ENCODE peak calls at places on chromosomes 3 and 15, in six cellular contexts. N is neural progenitor cell, G is Calu3, I is endothelial cell, T is omental fat pad, U is HFFc6. Z is an unnamed sample.
A peak's percentile ranks its signal among the peaks of the same experiment; 100 is the strongest.

GRCh38 chr3:127484601-127485388 is 105.7 kb downstream of the TPRA1 start:
- DNase-seq in N (no peak), T (no peak), G (no peak), I (peak; percentile 1), U (peak; percentile 28), Z (no peak)

GRCh38 chr15:51731549-51732267 is 5.7 kb downstream of the LYSMD2 start:
- DNase-seq in T (no peak), I (no peak), U (peak; percentile 22), G (peak; percentile 28), N (no peak), Z (no peak)

GRCh38 chr3:125150525-125151436 is 61.8 kb downstream of the SLC12A8 start:
- DNase-seq in U (peak; percentile 7), I (peak; percentile 65), T (no peak), G (peak; percentile 73), N (peak; percentile 38), Z (no peak)

GRCh38 chr3:185988816-185989175 is 51.0 kb upstream of the TRA2B start:
- DNase-seq in U (no peak), N (no peak), T (no peak), G (no peak), I (no peak), Z (no peak)

GRCh38 chr15:62608369-62608768 is 434.2 kb upstream of the TPM1 start:
- DNase-seq in G (no peak), T (no peak), I (no peak), N (no peak), U (no peak), Z (no peak)

GRCh38 chr3:112734718-112735350 is 93.9 kb upstream of the CCDC80 start:
- DNase-seq in N (peak; percentile 79), G (peak; percentile 78), T (peak; percentile 38), I (peak; percentile 77), U (peak; percentile 44), Z (no peak)

GRCh38 chr15:55526559-55527036 is 18.6 kb upstream of the DNAAF4 start:
- DNase-seq in G (peak; percentile 38), N (peak; percentile 63), I (no peak), T (no peak), U (peak; percentile 20), Z (no peak)

GRCh38 chr3:194555175-194556062 is 68.6 kb upstream of the ATP13A3 start:
- DNase-seq in G (no peak), U (no peak), T (no peak), I (no peak), N (no peak), Z (no peak)

GRCh38 chr3:57192028-57192427 is 7.8 kb downstream of the HESX1 start:
- DNase-seq in T (no peak), I (no peak), U (no peak), N (no peak), G (no peak), Z (no peak)

GRCh38 chr3:99783009-99783573 is 34.6 kb upstream of the CMSS1 start:
- DNase-seq in G (no peak), U (peak; percentile 91), N (no peak), T (no peak), I (no peak), Z (peak; percentile 88)

GRCh38 chr3:12062605-12063004 is 58.4 kb downstream of the SYN2 start:
- DNase-seq in U (no peak), N (no peak), G (no peak), T (no peak), I (no peak), Z (no peak)

GRCh38 chr15:52682776-52683175 is 3.6 kb upstream of the ATOSA start:
- DNase-seq in U (no peak), N (no peak), G (no peak), I (no peak), T (no peak), Z (no peak)

GRCh38 chr3:181711325-181712135 is at the start of gene SOX2:
- DNase-seq in G (peak; percentile 87), U (no peak), T (no peak), N (peak; percentile 98), I (peak; percentile 90), Z (peak; percentile 52)

GRCh38 chr15:69134841-69135240 is 25.6 kb upstream of the GLCE start:
- DNase-seq in U (no peak), G (no peak), I (no peak), N (no peak), T (no peak), Z (no peak)

GRCh38 chr15:69131362-69132215 is 28.8 kb upstream of the GLCE start:
- DNase-seq in T (no peak), G (no peak), I (no peak), U (no peak), N (no peak), Z (no peak)

GRCh38 chr15:69133862-69134519 is 26.4 kb upstream of the GLCE start:
- DNase-seq in U (no peak), I (no peak), G (no peak), T (no peak), N (no peak), Z (no peak)

GRCh38 chr15:69132430-69132829 is 28.0 kb upstream of the GLCE start:
- DNase-seq in U (no peak), T (no peak), N (no peak), G (no peak), I (no peak), Z (no peak)

GRCh38 chr15:69132935-69133861 is 27.2 kb upstream of the GLCE start:
- DNase-seq in N (no peak), T (no peak), G (no peak), I (no peak), U (peak; percentile 24), Z (no peak)
- TF ChIP-seq CTCF in N (no peak), T (no peak), G (no peak), I (no peak), U (no peak), Z (no peak)

GRCh38 chr3:62798000-62798399 is 77.2 kb downstream of the CADPS start:
- DNase-seq in N (no peak), T (no peak), G (no peak), I (no peak), U (no peak), Z (no peak)
- TF ChIP-seq CTCF in N (no peak), T (no peak), G (no peak), I (no peak), U (no peak), Z (no peak)

GRCh38 chr3:38457111-38458003 is 3.7 kb downstream of the ACVR2B start:
- DNase-seq in I (no peak), U (no peak), G (no peak), N (no peak), T (no peak), Z (no peak)
- TF ChIP-seq CTCF in I (no peak), U (no peak), G (no peak), N (no peak), T (no peak), Z (no peak)

GRCh38 chr3:150238995-150239612 is 169.0 kb upstream of the TSC22D2 start:
- DNase-seq in U (no peak), I (no peak), N (peak; percentile 63), G (peak; percentile 72), T (no peak), Z (no peak)
- TF ChIP-seq CTCF in U (peak; percentile 60), I (no peak), N (peak; percentile 67), G (peak; percentile 90), T (no peak), Z (peak; percentile 49)

GRCh38 chr3:25661694-25662455 is 2.8 kb downstream of the TOP2B start:
- DNase-seq in G (no peak), N (no peak), U (no peak), T (no peak), I (no peak), Z (no peak)
- TF ChIP-seq CTCF in G (no peak), N (no peak), U (no peak), T (no peak), I (no peak), Z (peak; percentile 20)

GRCh38 chr3:33233884-33234283 is 15.3 kb upstream of the SUSD5 start:
- DNase-seq in G (no peak), I (no peak), N (no peak), U (no peak), T (no peak), Z (no peak)
- TF ChIP-seq CTCF in G (no peak), I (no peak), N (no peak), U (peak; percentile 30), T (no peak), Z (no peak)

DNA sequence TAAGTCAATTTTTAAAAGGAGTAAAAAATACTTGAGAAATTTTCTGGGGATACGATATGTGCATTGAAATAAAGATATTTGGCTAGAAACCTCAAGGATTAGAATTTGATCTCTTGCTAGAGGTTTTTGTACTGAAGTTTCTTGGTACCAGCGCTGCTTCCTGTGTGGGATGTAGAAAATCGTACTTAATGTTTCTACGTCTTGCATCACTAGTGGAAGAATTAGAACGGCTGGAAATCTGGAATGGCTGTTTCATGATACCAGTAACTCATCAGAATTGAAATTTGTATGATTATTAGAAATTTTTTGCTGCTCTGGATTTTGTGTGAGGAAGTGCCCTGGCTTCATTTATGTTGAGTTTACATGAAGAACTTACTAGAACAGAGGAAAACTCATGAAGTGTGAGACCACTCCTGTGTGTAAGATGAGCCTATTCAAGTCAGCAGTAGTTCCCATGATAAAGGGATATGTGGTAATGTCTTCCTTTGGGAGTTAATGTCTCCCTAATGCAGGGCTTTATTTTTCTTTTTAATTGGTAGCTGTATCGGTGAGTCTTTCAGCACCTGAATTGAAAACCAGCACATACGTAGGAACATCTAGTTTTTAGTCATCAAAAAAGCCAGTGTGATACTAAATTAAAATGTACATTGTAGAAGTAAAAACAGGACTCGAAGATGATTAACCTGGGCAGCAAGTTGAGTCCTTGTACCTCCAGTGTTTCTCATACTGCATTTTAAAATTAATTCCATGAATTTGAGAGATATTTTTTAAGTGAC is 3.2 kb downstream of the KBTBD8 start:
- DNase-seq in T (no peak), G (no peak), U (no peak), N (no peak), I (no peak), Z (no peak)
- TF ChIP-seq CTCF in T (no peak), G (no peak), U (no peak), N (no peak), I (no peak), Z (no peak)

GRCh38 chr15:49621327-49622210 is 721 bp downstream of the DTWD1 start:
- DNase-seq in U (no peak), N (no peak), G (no peak), T (no peak), I (no peak), Z (no peak)

GRCh38 chr15:49624046-49624445 is 3.2 kb downstream of the DTWD1 start:
- DNase-seq in G (no peak), N (no peak), I (no peak), T (no peak), U (peak; percentile 91), Z (no peak)

GRCh38 chr15:49620174-49620573 is 444 bp downstream of the FAM227B start:
- DNase-seq in G (no peak), N (no peak), T (no peak), U (no peak), I (no peak), Z (no peak)

GRCh38 chr15:49620658-49621326 is at the start of the genes DTWD1 and FAM227B:
- DNase-seq in I (peak; percentile 93), T (peak; percentile 74), U (peak; percentile 95), N (peak; percentile 98), G (peak; percentile 91), Z (peak; percentile 77)

DNA sequence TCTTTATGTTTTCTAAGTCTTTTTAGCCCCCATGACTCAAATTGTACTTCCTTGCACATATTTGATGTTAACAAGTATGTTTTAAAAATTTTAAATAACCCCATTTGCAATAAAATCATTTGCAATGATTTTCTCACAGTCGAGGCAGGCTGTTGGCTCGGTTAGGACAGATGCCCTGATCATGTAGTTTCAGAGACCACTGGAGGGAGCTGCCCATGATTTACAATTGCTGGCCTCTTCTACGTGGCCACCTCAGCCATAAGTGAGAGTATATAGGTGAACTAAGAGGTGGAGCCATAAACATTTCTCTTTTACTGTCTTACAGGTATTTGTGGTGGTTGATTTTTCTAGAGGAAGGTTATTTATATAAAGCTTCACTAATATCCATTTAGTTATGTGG is 1.7 kb downstream of the DTWD1 start:
- DNase-seq in U (no peak), I (no peak), N (peak; percentile 45), T (no peak), G (no peak), Z (no peak)
- TF ChIP-seq CTCF in U (peak; percentile 40), I (no peak), N (peak; percentile 48), T (no peak), G (no peak), Z (no peak)